ENCODE peak calls at places on chromosomes 12 and 14, in seven cellular contexts. K is prostate gland; B is body of pancreas; P is CD8-positive, alpha-beta T cell; L is ovary; D is Caco-2; Y is tibial artery. Z is an unnamed sample. For H3K4me1, the result is how much of the 10 kb centered on the place peaks cover.

GRCh38 chr12:41103614-41104013 is 84.5 kb upstream of the PDZRN4 start:
- DNase-seq in K (no peak), B (no peak), P (no peak), L (no peak), D (no peak), Y (no peak), Z (no peak)

GRCh38 chr12:130026608-130027176 is 122.9 kb upstream of the TMEM132D start:
- DNase-seq in K (peak), B (peak), P (no peak), L (no peak), D (peak), Y (no peak), Z (no peak)

GRCh38 chr12:68977335-68977734 is 44.4 kb upstream of the CPM start:
- DNase-seq in K (no peak), B (no peak), P (no peak), L (no peak), D (no peak), Y (no peak), Z (no peak)

GRCh38 chr12:105992849-105993740 is 145.7 kb downstream of the NUAK1 start:
- DNase-seq in K (no peak), B (peak), P (no peak), L (no peak), D (no peak), Y (no peak), Z (no peak)

GRCh38 chr14:66696326-66696725 is 188.4 kb downstream of the GPHN start:
- DNase-seq in K (no peak), B (no peak), P (no peak), L (no peak), D (no peak), Y (no peak), Z (no peak)

GRCh38 chr12:3168775-3169221 is 91.6 kb downstream of the TSPAN9 start:
- DNase-seq in K (peak), B (peak), P (no peak), L (no peak), D (peak), Y (no peak), Z (no peak)

GRCh38 chr12:118237053-118237665 is 101.2 kb downstream of the PEBP1 start:
- DNase-seq in K (no peak), B (peak), P (no peak), L (no peak), D (no peak), Y (no peak), Z (no peak)

GRCh38 chr12:122275459-122275858 is 9.2 kb upstream of the VPS33A start:
- DNase-seq in K (no peak), B (no peak), P (no peak), L (no peak), D (no peak), Y (no peak), Z (no peak)

GRCh38 chr14:24895243-24895583 is 154.7 kb downstream of the STXBP6 start:
- DNase-seq in K (no peak), B (no peak), P (no peak), L (no peak), D (no peak), Y (no peak), Z (no peak)

GRCh38 chr12:45725631-45726593 is 3.6 kb upstream of the ARID2 start:
- DNase-seq in K (no peak), B (no peak), P (no peak), L (no peak), D (peak), Y (no peak), Z (no peak)

GRCh38 chr12:2282321-2282720 is 229.5 kb downstream of the CACNA1C start:
- DNase-seq in K (no peak), B (no peak), P (no peak), L (no peak), D (no peak), Y (peak), Z (no peak)

GRCh38 chr12:55743131-55743921 is 404 bp downstream of the GDF11 start:
- DNase-seq in K (peak), B (peak), P (peak), L (peak), D (peak), Y (peak), Z (peak)

GRCh38 chr12:99079811-99080210 is 434.7 kb downstream of the APAF1 start:
- DNase-seq in K (no peak), B (no peak), P (no peak), L (no peak), D (no peak), Y (no peak), Z (no peak)

GRCh38 chr12:92928431-92928961 is 599 bp downstream of the EEA1 start:
- DNase-seq in K (peak), B (no peak), P (peak), L (peak), D (peak), Y (peak), Z (peak)

GRCh38 chr12:29131539-29131938 is 17.5 kb upstream of the FAR2 start:
- DNase-seq in K (no peak), B (no peak), P (no peak), L (no peak), D (no peak), Y (no peak), Z (no peak)

GRCh38 chr14:79468491-79468890 is 742.8 kb downstream of the DIO2 start:
- DNase-seq in K (no peak), B (no peak), P (no peak), L (no peak), D (no peak), Y (no peak), Z (no peak)

GRCh38 chr12:104460973-104461693 is 4.4 kb downstream of the CHST11 start:
- DNase-seq in K (no peak), B (no peak), P (no peak), L (no peak), D (no peak), Y (no peak), Z (no peak)

GRCh38 chr14:101113835-101114725 is 210.6 kb upstream of the RTL1 start:
- DNase-seq in K (no peak), B (no peak), P (peak), L (no peak), D (no peak), Y (no peak), Z (no peak)

GRCh38 chr12:127230843-127231260 is 1036.1 kb upstream of the TMEM132C start:
- DNase-seq in K (no peak), B (no peak), P (no peak), L (no peak), D (no peak), Y (no peak), Z (no peak)

GRCh38 chr12:106030210-106031175 is 108.3 kb downstream of the NUAK1 start:
- DNase-seq in K (no peak), B (no peak), P (no peak), L (no peak), D (no peak), Y (no peak), Z (no peak)

DNA sequence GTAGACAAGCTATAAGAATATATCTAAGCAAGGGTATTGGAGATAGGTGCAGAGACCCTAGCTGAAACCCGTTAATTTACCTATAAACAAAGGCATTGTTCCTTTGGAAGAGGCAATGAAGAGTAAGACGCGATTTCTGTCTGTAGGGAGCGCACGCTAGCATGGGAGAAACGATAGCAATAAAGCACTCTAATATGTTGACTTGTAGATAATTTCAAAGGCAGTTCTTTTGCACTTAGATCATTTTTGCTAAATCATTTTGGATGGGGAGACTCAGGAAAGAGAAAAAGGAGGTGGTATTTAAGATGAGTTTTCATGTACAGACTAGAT is 648 bp downstream of the CCDC77 start:
- DNase-seq in K (no peak), B (no peak), P (no peak), L (no peak), D (peak), Y (no peak), Z (no peak)
- TF ChIP-seq CTCF in K (no peak), B (no peak), P (no peak), L (no peak), D (peak), Y (no peak), Z (no peak)

GRCh38 chr14:105062048-105062433 is 3.2 kb downstream of the GPR132 start:
- DNase-seq in K (no peak), B (no peak), P (no peak), L (no peak), D (no peak), Y (no peak), Z (no peak)
- H3K4me1 ChIP-seq in K (under half), B (under half), P (half or more), L (under half), D (under half), Y (under half), Z (half or more)

DNA sequence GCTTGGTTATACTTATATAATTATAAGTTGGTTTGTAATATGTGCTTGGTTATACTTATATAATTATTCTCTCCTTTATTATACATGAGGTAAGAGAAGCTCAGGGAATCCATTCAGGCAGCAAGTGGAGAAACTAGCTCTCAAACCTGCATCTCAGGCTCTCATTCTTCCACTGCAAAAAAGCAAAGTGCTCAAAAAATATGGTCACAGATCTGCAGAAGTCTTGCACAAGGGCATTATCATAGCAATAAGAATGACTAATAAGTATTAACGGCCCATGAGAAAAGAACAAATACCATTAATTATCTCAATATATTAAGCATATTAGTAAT is 476 bp upstream of the TRAFD1 start:
- DNase-seq in K (no peak), B (no peak), P (no peak), L (no peak), D (no peak), Y (no peak), Z (no peak)
- H3K4me3 ChIP-seq in K (no peak), B (no peak), P (no peak), L (no peak), D (peak), Y (peak), Z (peak)

GRCh38 chr12:88052686-88053085 is 23.5 kb upstream of the C12orf50 start:
- DNase-seq in K (no peak), B (peak), P (no peak), L (no peak), D (peak), Y (no peak), Z (no peak)
- TF ChIP-seq CTCF in K (peak), B (no peak), P (no peak), L (no peak), D (peak), Y (no peak), Z (peak)

DNA sequence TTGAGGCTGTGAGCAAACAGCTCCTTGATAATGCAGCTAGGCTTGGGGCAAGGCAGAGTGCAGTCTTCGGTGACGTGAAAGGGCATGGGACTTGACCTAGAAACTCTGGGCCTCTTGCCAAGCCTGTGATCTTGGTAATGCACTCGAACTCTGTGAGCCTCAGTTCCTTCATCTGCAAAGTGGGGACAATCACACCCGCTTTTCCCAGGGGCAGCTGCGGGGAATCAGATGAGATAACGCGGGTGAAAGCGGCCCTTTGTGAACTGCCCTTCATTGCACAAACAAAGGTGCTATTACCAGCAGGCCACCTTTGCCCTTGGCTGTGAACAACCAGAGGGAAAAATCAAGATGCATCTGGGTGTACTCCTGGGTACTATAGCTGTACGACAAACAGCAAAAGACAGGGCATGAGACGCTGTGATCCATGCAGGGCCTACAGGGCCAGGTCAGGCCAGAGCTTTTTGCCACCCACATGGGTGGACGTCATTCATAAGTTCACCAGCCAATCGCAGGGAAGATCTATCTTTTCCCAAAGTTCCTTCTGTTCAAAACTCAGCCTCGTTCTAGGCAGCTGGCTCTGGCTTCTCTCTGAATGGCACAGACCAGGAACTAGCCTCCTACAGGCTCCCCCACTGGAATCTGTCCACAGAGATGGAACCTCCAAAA is 3.2 kb downstream of the MSI1 start:
- DNase-seq in K (no peak), B (peak), P (no peak), L (no peak), D (no peak), Y (no peak), Z (no peak)
- H3K4me1 ChIP-seq in K (under half), B (under half), P (under half), L (under half), D (under half), Y (under half), Z (under half)

GRCh38 chr14:23697689-23698088 is 61.5 kb downstream of the DHRS2 start:
- DNase-seq in K (no peak), B (no peak), P (no peak), L (no peak), D (no peak), Y (no peak), Z (no peak)

GRCh38 chr14:23693252-23693775 is 57.1 kb downstream of the DHRS2 start:
- DNase-seq in K (no peak), B (no peak), P (no peak), L (peak), D (no peak), Y (no peak), Z (no peak)

GRCh38 chr14:23696706-23697239 is 60.6 kb downstream of the DHRS2 start:
- DNase-seq in K (no peak), B (no peak), P (no peak), L (peak), D (no peak), Y (no peak), Z (no peak)

GRCh38 chr14:23694085-23694975 is 58.2 kb downstream of the DHRS2 start:
- DNase-seq in K (no peak), B (peak), P (no peak), L (peak), D (peak), Y (no peak), Z (no peak)

GRCh38 chr14:23695220-23695999 is 59.2 kb downstream of the DHRS2 start:
- DNase-seq in K (no peak), B (peak), P (no peak), L (peak), D (peak), Y (no peak), Z (peak)
- H3K4me3 ChIP-seq in K (no peak), B (no peak), P (peak), L (peak), D (peak), Y (peak), Z (peak)

DNA sequence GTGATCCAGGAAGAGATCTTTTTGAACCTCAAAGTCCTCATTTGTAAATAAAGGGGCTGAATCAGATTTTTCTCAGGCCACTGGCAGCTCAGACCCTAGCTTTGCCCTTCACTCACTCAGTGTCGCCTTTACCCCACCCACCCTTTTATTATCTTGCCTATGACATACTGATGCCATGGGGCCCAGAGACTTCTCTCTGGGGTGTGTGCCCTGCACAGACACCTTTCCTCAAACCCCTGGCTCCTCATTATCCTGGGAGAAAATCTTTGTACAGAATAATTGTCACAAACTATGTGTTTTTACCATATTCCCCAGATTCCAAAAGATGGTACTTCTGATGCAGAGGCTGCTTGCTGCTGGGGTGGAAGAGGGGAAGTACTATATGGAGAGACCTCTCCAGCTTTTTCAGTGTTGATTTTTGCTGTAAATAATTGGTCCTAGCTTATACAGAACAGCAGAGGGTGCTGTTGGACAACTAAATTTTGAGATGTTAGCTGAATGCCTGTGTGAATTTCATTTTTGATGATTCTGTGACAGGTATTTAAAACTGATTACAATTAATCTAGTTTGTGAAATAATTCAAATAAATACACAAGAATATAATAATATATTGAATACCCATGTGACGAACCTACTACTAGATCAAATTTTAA is 53.9 kb upstream of the DCD start:
- DNase-seq in K (peak), B (peak), P (no peak), L (no peak), D (peak), Y (no peak), Z (no peak)
- TF ChIP-seq CTCF in K (peak), B (peak), P (peak), L (peak), D (peak), Y (peak), Z (peak)

GRCh38 chr14:23145794-23146422 is 26.9 kb upstream of the CEBPE start:
- DNase-seq in K (peak), B (no peak), P (no peak), L (no peak), D (peak), Y (no peak), Z (no peak)
- H3K4me1 ChIP-seq in K (under half), B (under half), P (under half), L (under half), D (under half), Y (under half), Z (half or more)

DNA sequence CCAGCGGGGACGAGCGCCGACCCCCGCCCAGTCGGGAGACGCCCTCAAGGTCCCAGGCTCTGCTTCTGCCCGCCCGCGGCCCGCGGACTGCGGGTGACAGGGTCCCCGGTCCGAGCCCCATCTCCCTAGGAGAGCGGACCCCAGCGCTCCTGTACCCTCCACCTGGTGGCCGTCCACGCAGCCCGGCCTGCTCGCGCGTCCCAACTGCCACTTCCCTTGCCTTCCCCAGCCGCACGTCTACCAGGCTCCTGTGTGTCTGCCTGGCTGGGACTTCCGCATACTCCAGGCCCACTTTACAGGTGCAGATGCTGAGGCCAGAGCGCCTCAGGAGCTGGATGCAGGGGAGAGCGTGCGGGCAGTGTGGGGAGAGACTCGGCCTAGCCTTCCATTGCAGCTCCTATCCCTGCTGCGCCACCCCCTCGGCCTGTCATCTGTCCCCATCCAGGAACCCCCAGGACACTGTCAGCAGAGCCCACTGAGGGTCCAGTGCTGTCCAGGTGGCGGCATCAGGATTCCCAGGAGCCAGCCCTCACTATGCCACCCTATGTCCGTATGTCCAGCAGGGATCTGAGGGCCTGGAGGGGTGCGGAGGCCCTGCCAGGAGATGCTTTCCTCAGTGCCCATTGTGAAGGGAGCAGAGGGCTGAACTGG is 8.0 kb upstream of the ANKRD9 start:
- DNase-seq in K (no peak), B (no peak), P (no peak), L (no peak), D (peak), Y (no peak), Z (no peak)
- H3K4me3 ChIP-seq in K (peak), B (peak), P (peak), L (peak), D (peak), Y (peak), Z (peak)